ENCODE peak calls at places on chromosomes 12 and 14, in ten cellular contexts. W is Panc1, O is left ventricle myocardium inferior, S is stomach, J is cardiac muscle cell, L is left lung, Z is Peyer's patch, F is neural progenitor cell, C is GM23248, K is sigmoid colon. H is an unnamed sample. For H3K4me1 and H3K36me3, the result is how much of the 10 kb centered on the place peaks cover.

GRCh38 chr12:6943387-6943718 is 263 bp upstream of the RNU7-1 start:
- DNase-seq in O (peak), Z (peak), F (peak), K (peak), J (peak), L (peak), S (peak), W (peak), C (peak), H (peak)

GRCh38 chr12:122749569-122750332 is 2.9 kb upstream of the DENR start:
- DNase-seq in W (no peak), Z (no peak), C (no peak), J (no peak), F (peak), S (no peak), L (no peak), K (no peak), O (no peak), H (peak)

GRCh38 chr14:36655963-36656768 is 5.5 kb upstream of the PAX9 start:
- DNase-seq in F (peak), K (no peak), W (no peak), S (no peak), O (no peak), Z (peak), C (peak), J (no peak), L (no peak), H (peak)

GRCh38 chr12:16955083-16955657 is 349.2 kb upstream of the LMO3 start:
- DNase-seq in O (no peak), L (no peak), K (no peak), Z (no peak), J (no peak), C (peak), W (no peak), F (no peak), S (no peak), H (no peak)

GRCh38 chr14:83520837-83521236 is 1987.2 kb upstream of the SEL1L start:
- DNase-seq in Z (no peak), J (peak), O (no peak), F (no peak), S (no peak), K (no peak), W (no peak), C (peak), L (no peak), H (no peak)

GRCh38 chr12:49138587-49138986 is 7.4 kb upstream of the TUBA1B start:
- DNase-seq in L (no peak), F (no peak), J (peak), S (no peak), O (no peak), W (no peak), C (no peak), K (no peak), Z (no peak), H (no peak)

GRCh38 chr14:69260979-69261605 is 1.1 kb downstream of the GALNT16 start:
- DNase-seq in S (peak), F (peak), W (no peak), Z (peak), K (no peak), O (peak), J (no peak), C (peak), L (no peak), H (peak)

GRCh38 chr12:53193040-53193439 is 12.3 kb upstream of the CSAD start:
- DNase-seq in S (no peak), F (no peak), C (no peak), Z (no peak), O (no peak), W (no peak), K (no peak), J (no peak), L (no peak), H (no peak)

GRCh38 chr12:88575361-88575959 is 4.8 kb downstream of the KITLG start:
- DNase-seq in Z (no peak), W (no peak), O (no peak), L (no peak), S (no peak), C (no peak), K (no peak), J (no peak), F (no peak), H (no peak)

GRCh38 chr12:42725839-42726238 is 136.3 kb upstream of the PRICKLE1 start:
- DNase-seq in J (peak), L (no peak), C (peak), S (no peak), Z (no peak), W (no peak), F (no peak), O (no peak), K (no peak), H (no peak)

GRCh38 chr14:39673141-39674133 is 241.2 kb upstream of the FBXO33 start:
- DNase-seq in F (peak), C (peak), K (no peak), Z (no peak), W (no peak), O (no peak), S (no peak), J (peak), L (no peak), H (no peak)

GRCh38 chr14:76726551-76726961 is 34.7 kb upstream of the VASH1 start:
- DNase-seq in S (no peak), K (no peak), L (no peak), C (no peak), J (no peak), W (no peak), O (peak), F (no peak), Z (no peak), H (no peak)

GRCh38 chr12:117890137-117890536 is 78.7 kb downstream of the KSR2 start:
- DNase-seq in O (no peak), W (no peak), S (no peak), K (no peak), L (no peak), F (no peak), C (peak), J (no peak), Z (no peak), H (no peak)

GRCh38 chr14:63727231-63727735 is 582 bp downstream of the SGPP1 start:
- DNase-seq in W (no peak), S (peak), J (peak), O (peak), C (peak), K (peak), Z (peak), L (peak), F (peak), H (peak)

GRCh38 chr12:122895290-122895689 is 634 bp downstream of the VPS37B start:
- DNase-seq in F (no peak), L (no peak), Z (no peak), C (peak), S (no peak), O (no peak), J (no peak), W (no peak), K (no peak), H (no peak)

GRCh38 chr12:92898755-92899154 is 30.3 kb downstream of the EEA1 start:
- DNase-seq in K (no peak), W (no peak), L (no peak), Z (no peak), J (peak), F (no peak), S (no peak), C (peak), O (no peak), H (no peak)

GRCh38 chr14:24135584-24135833 is 485 bp upstream of the PSME1 start:
- DNase-seq in Z (no peak), C (no peak), L (no peak), K (no peak), S (no peak), W (no peak), F (no peak), J (no peak), O (no peak), H (no peak)

GRCh38 chr12:49537709-49538601 is 875 bp upstream of the KCNH3 start:
- DNase-seq in C (peak), W (no peak), J (no peak), L (no peak), F (peak), Z (peak), S (peak), K (peak), O (no peak), H (no peak)

GRCh38 chr14:59294662-59294992 is 106.2 kb downstream of the DAAM1 start:
- DNase-seq in L (no peak), S (no peak), W (no peak), C (peak), K (no peak), F (no peak), O (no peak), J (peak), Z (no peak), H (no peak)

GRCh38 chr14:97602438-97603117 is 805.4 kb downstream of the VRK1 start:
- DNase-seq in K (no peak), L (no peak), J (no peak), C (no peak), O (no peak), F (no peak), W (no peak), Z (no peak), S (no peak), H (no peak)

GRCh38 chr12:52191841-52192791 is at the start of gene KRT80:
- DNase-seq in S (peak), J (peak), O (peak), Z (peak), W (peak), C (peak), K (peak), L (peak), F (no peak), H (no peak)

GRCh38 chr12:122040579-122041386 is 19.1 kb downstream of the BCL7A start:
- DNase-seq in Z (peak), W (no peak), C (no peak), S (peak), O (no peak), F (no peak), K (no peak), L (peak), J (no peak), H (peak)

GRCh38 chr12:94561943-94562411 is 88.4 kb downstream of the TMCC3 start:
- DNase-seq in K (no peak), L (no peak), F (no peak), J (no peak), O (peak), S (peak), Z (peak), C (no peak), W (no peak), H (no peak)

GRCh38 chr14:23327947-23328744 is 6.9 kb downstream of the PABPN1 start:
- DNase-seq in C (peak), F (peak), Z (no peak), S (peak), L (no peak), W (peak), J (peak), O (peak), K (peak), H (peak)

GRCh38 chr12:77995436-77996167 is 164.9 kb downstream of the NAV3 start:
- DNase-seq in C (peak), K (no peak), Z (no peak), L (no peak), W (peak), F (no peak), O (no peak), J (peak), S (no peak), H (no peak)

GRCh38 chr12:62724947-62725447 is 210.0 kb downstream of the PPM1H start:
- DNase-seq in W (peak), J (peak), S (peak), C (peak), Z (no peak), O (no peak), K (no peak), L (peak), F (peak), H (peak)

GRCh38 chr12:64186789-64187188 is 35.3 kb downstream of the KICS2 start:
- DNase-seq in W (no peak), J (no peak), K (no peak), L (no peak), S (no peak), C (peak), O (no peak), Z (no peak), F (no peak), H (no peak)

GRCh38 chr14:91573894-91574837 is 64.1 kb upstream of the PPP4R3A start:
- DNase-seq in K (peak), W (no peak), C (peak), J (peak), F (peak), S (peak), O (peak), Z (peak), L (peak), H (peak)

GRCh38 chr14:105292810-105293711 is 7.7 kb downstream of the BRF1 start:
- DNase-seq in F (no peak), J (no peak), W (no peak), S (no peak), L (no peak), O (no peak), Z (no peak), C (no peak), K (no peak), H (no peak)

GRCh38 chr12:95549392-95550084 is 1.7 kb downstream of the USP44 start:
- DNase-seq in C (no peak), K (no peak), O (no peak), J (no peak), W (no peak), Z (no peak), F (no peak), S (no peak), L (no peak), H (no peak)

GRCh38 chr12:89730060-89730459 is 21.4 kb upstream of the ATP2B1 start:
- DNase-seq in S (no peak), F (no peak), Z (no peak), C (no peak), J (no peak), L (no peak), K (no peak), W (no peak), O (no peak), H (no peak)
- H3K4me3 ChIP-seq in S (no peak), F (no peak), Z (no peak), C (no peak), J (no peak), L (no peak), K (no peak), W (no peak), O (no peak), H (no peak)

GRCh38 chr12:55719371-55719770 is 822 bp upstream of the RDH5 start:
- DNase-seq in O (no peak), K (no peak), F (no peak), J (no peak), W (no peak), C (no peak), S (no peak), L (no peak), Z (peak), H (no peak)

GRCh38 chr12:55718650-55719275 is 1.4 kb upstream of the RDH5 start:
- DNase-seq in F (no peak), L (no peak), J (peak), Z (peak), C (no peak), W (no peak), K (no peak), S (no peak), O (no peak), H (no peak)

GRCh38 chr12:55721601-55722213 is 1.5 kb downstream of the RDH5 start:
- DNase-seq in K (no peak), C (peak), S (no peak), L (no peak), O (no peak), W (no peak), J (no peak), Z (no peak), F (no peak), H (no peak)

GRCh38 chr12:55720894-55721444 is 776 bp downstream of the RDH5 start:
- DNase-seq in J (peak), S (peak), C (peak), K (peak), O (peak), L (peak), Z (peak), W (peak), F (peak), H (peak)

DNA sequence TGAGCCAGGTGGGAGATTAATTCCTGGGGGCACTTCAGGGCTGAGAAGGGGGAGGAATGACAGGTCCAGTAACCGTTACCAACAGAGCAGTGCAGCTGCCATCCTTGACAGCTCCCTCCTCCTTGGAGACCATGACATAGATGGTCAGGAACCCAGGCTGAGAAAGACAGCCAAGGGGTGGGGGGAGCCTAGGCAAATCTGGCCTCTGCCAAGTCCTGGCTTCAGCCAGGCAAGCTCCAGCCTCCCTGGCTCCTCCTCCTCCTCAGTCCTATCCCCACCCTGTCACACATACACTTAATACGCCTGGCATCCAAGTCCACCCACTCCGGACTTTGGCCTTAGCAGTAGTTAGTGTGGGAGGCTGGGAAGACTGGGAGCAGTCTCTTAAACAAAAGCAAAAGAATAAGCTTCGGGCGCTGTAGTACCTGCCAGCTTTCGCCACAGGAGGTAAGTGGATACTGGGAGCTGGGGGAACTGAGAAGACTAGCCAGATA is at the start of gene RDH5:
- DNase-seq in L (no peak), J (peak), C (peak), F (no peak), K (peak), Z (peak), O (peak), S (peak), W (no peak), H (peak)
- H3K4me1 ChIP-seq in L (under half), J (under half), C (half or more), F (under half), K (half or more), Z (half or more), O (half or more), S (half or more), W (under half), H (under half)

GRCh38 chr14:99062216-99062615 is 209.8 kb downstream of the BCL11B start:
- DNase-seq in L (no peak), C (no peak), K (no peak), F (no peak), O (no peak), S (no peak), Z (peak), W (no peak), J (no peak), H (no peak)

GRCh38 chr14:99055816-99056215 is 216.2 kb downstream of the BCL11B start:
- DNase-seq in J (no peak), S (no peak), C (no peak), L (no peak), W (no peak), K (no peak), Z (peak), F (no peak), O (no peak), H (no peak)

GRCh38 chr14:99057684-99058083 is 214.3 kb downstream of the BCL11B start:
- DNase-seq in W (no peak), Z (peak), F (no peak), K (no peak), C (no peak), J (no peak), L (no peak), S (no peak), O (no peak), H (no peak)

GRCh38 chr14:99055019-99055418 is 217.0 kb downstream of the BCL11B start:
- DNase-seq in F (no peak), L (no peak), S (no peak), J (no peak), C (no peak), W (no peak), Z (no peak), K (no peak), O (no peak), H (no peak)

DNA sequence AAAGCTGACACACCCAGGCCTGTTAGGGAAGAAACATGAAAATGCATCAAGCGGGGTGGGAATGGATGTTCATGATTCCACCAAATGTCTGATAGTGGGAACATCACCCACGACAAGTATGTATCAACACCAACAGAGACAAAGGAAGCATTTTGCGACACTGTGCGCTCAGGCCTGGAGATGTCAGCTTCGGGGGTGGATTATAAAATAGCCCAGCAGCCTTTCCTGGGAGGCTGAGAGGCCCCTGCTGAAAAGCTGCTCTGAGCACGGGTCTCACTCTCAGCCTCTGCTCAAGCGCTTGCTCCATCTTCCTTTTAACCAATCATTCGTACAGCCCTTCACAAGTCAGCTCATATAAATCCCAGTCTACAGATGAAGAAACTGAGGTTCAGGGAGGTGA is 213.5 kb downstream of the BCL11B start:
- DNase-seq in W (no peak), Z (no peak), C (no peak), K (no peak), J (no peak), F (no peak), L (no peak), O (no peak), S (no peak), H (no peak)
- H3K36me3 ChIP-seq in W (under half), Z (under half), C (under half), K (under half), J (under half), F (under half), L (under half), O (under half), S (under half), H (under half)

GRCh38 chr12:124654666-124655316 is 87.4 kb upstream of the NCOR2 start:
- DNase-seq in J (no peak), S (peak), F (no peak), L (peak), W (no peak), Z (no peak), K (peak), C (peak), O (peak), H (no peak)
- H3K4me3 ChIP-seq in J (no peak), S (peak), F (no peak), L (no peak), W (peak), Z (no peak), K (peak), C (peak), O (peak), H (no peak)

GRCh38 chr12:12839886-12840285 is 26.7 kb downstream of the DDX47 start:
- DNase-seq in W (peak), J (peak), S (peak), C (peak), Z (peak), F (no peak), K (no peak), O (no peak), L (peak), H (peak)
- H3K4me1 ChIP-seq in W (half or more), J (under half), S (under half), C (half or more), Z (under half), F (under half), K (under half), O (under half), L (under half), H (under half)

GRCh38 chr12:98671459-98671858 is 26.4 kb downstream of the APAF1 start:
- DNase-seq in F (no peak), O (no peak), K (no peak), J (peak), Z (no peak), W (no peak), S (no peak), L (no peak), C (no peak), H (no peak)
- H3K36me3 ChIP-seq in F (under half), O (half or more), K (under half), J (under half), Z (under half), W (under half), S (under half), L (half or more), C (under half), H (under half)

DNA sequence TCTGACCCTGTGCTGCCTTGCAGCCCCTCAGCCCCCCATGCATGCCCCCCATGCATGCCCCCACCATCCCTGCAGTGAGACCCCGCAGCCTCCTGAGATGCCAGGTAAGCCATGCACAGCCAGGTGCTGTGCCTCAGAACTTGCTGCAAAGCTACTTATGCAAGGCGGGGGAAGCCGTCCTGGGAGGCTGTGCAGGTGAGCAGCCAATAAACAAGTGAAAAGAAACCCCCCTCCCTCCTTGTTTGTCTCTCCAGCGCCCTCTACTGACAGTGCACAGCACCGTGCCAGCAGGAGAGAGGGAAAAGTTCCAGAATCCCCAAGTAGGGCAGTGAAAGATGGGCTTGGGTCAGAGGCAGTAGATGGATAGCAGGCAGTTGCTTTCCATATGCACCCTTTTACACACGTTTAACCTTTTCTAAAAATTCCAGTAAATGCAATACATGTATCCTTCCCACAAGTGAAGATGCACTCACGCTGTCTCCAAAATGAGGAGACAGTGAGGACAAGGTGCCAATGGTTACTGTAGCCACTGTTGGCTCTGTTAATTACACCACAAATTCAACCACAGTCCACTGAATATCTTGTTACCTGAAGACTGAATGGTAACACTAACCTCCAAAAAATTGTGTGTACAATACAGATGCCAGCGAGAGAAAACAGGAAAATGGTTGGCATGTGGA is 18.0 kb downstream of the TNFAIP2 start:
- DNase-seq in Z (peak), S (peak), K (no peak), L (peak), W (peak), J (peak), F (peak), C (peak), O (no peak), H (peak)
- H3K4me3 ChIP-seq in Z (peak), S (no peak), K (no peak), L (no peak), W (no peak), J (no peak), F (no peak), C (no peak), O (no peak), H (no peak)

GRCh38 chr12:124507188-124508109 is 60.0 kb downstream of the NCOR2 start:
- DNase-seq in L (no peak), C (peak), W (no peak), S (no peak), K (no peak), O (peak), J (peak), F (peak), Z (no peak), H (no peak)
- H3K4me1 ChIP-seq in L (under half), C (under half), W (half or more), S (half or more), K (half or more), O (half or more), J (half or more), F (half or more), Z (half or more), H (under half)

GRCh38 chr14:73718742-73719251 is 4.6 kb upstream of the PNMA1 start:
- DNase-seq in J (no peak), Z (no peak), W (no peak), L (no peak), C (no peak), K (peak), O (no peak), S (no peak), F (peak), H (no peak)
- H3K36me3 ChIP-seq in J (under half), Z (under half), W (under half), L (half or more), C (under half), K (under half), O (half or more), S (half or more), F (under half), H (under half)